ENCODE peak calls at places on chromosome 1, in ten cellular contexts. One of them, this sample, is unnamed.

GRCh38 chr1:211603191-211603701 is 24.3 kb upstream of the SLC30A1 start:
- DNase-seq in HEK293T: no peak
- DNase-seq in naive B cell: no peak
- DNase-seq in activated T-cell treated with anti-CD3 and anti-CD28 coated beads for 4 hours: no peak
- DNase-seq in NCI-H1694: no peak
- DNase-seq in hippocampal formation: no peak
- DNase-seq in T-helper 1 cell: no peak
- DNase-seq in NAMALWA: no peak
- DNase-seq in NCI-H1105 treated with DMSO at 0.1 percent for 48 hours: no peak
- DNase-seq in effector CD4-positive, alpha-beta T cell: no peak
- DNase-seq in this sample: no peak

GRCh38 chr1:5896706-5897105 is 95.5 kb downstream of the NPHP4 start:
- DNase-seq in NCI-H1694: no peak
- DNase-seq in activated T-cell treated with anti-CD3 and anti-CD28 coated beads for 4 hours: no peak
- DNase-seq in hippocampal formation: peak
- DNase-seq in naive B cell: no peak
- DNase-seq in NAMALWA: no peak
- DNase-seq in T-helper 1 cell: no peak
- DNase-seq in effector CD4-positive, alpha-beta T cell: no peak
- DNase-seq in NCI-H1105 treated with DMSO at 0.1 percent for 48 hours: no peak
- DNase-seq in HEK293T: no peak
- DNase-seq in this sample: no peak

GRCh38 chr1:172287207-172287606 is 133.3 kb upstream of the C1orf105 start:
- DNase-seq in NCI-H1105 treated with DMSO at 0.1 percent for 48 hours: no peak
- DNase-seq in effector CD4-positive, alpha-beta T cell: no peak
- DNase-seq in hippocampal formation: no peak
- DNase-seq in HEK293T: no peak
- DNase-seq in T-helper 1 cell: no peak
- DNase-seq in NAMALWA: no peak
- DNase-seq in activated T-cell treated with anti-CD3 and anti-CD28 coated beads for 4 hours: no peak
- DNase-seq in NCI-H1694: no peak
- DNase-seq in naive B cell: no peak
- DNase-seq in this sample: no peak

GRCh38 chr1:114286179-114286578 is 132.5 kb upstream of the SYT6 start:
- DNase-seq in NCI-H1694: no peak
- DNase-seq in HEK293T: no peak
- DNase-seq in hippocampal formation: no peak
- DNase-seq in naive B cell: no peak
- DNase-seq in effector CD4-positive, alpha-beta T cell: no peak
- DNase-seq in activated T-cell treated with anti-CD3 and anti-CD28 coated beads for 4 hours: no peak
- DNase-seq in NAMALWA: no peak
- DNase-seq in NCI-H1105 treated with DMSO at 0.1 percent for 48 hours: no peak
- DNase-seq in T-helper 1 cell: no peak
- DNase-seq in this sample: no peak

GRCh38 chr1:110696818-110697217 is 22.1 kb upstream of the KCNA3 start:
- DNase-seq in hippocampal formation: no peak
- DNase-seq in activated T-cell treated with anti-CD3 and anti-CD28 coated beads for 4 hours: no peak
- DNase-seq in NCI-H1105 treated with DMSO at 0.1 percent for 48 hours: no peak
- DNase-seq in NAMALWA: no peak
- DNase-seq in T-helper 1 cell: no peak
- DNase-seq in NCI-H1694: no peak
- DNase-seq in naive B cell: no peak
- DNase-seq in HEK293T: no peak
- DNase-seq in effector CD4-positive, alpha-beta T cell: no peak
- DNase-seq in this sample: no peak

GRCh38 chr1:95509989-95510388 is 276.0 kb downstream of the RWDD3 start:
- DNase-seq in activated T-cell treated with anti-CD3 and anti-CD28 coated beads for 4 hours: no peak
- DNase-seq in naive B cell: no peak
- DNase-seq in NCI-H1105 treated with DMSO at 0.1 percent for 48 hours: no peak
- DNase-seq in NAMALWA: no peak
- DNase-seq in hippocampal formation: no peak
- DNase-seq in NCI-H1694: peak
- DNase-seq in HEK293T: no peak
- DNase-seq in T-helper 1 cell: no peak
- DNase-seq in effector CD4-positive, alpha-beta T cell: no peak
- DNase-seq in this sample: no peak

GRCh38 chr1:26283226-26283853 is 3.5 kb downstream of the SH3BGRL3 start:
- DNase-seq in NAMALWA: no peak
- DNase-seq in NCI-H1694: no peak
- DNase-seq in hippocampal formation: no peak
- DNase-seq in NCI-H1105 treated with DMSO at 0.1 percent for 48 hours: no peak
- DNase-seq in naive B cell: no peak
- DNase-seq in T-helper 1 cell: no peak
- DNase-seq in effector CD4-positive, alpha-beta T cell: no peak
- DNase-seq in HEK293T: no peak
- DNase-seq in activated T-cell treated with anti-CD3 and anti-CD28 coated beads for 4 hours: no peak
- DNase-seq in this sample: no peak

GRCh38 chr1:230682882-230683610 is 30.9 kb downstream of the AGT start:
- DNase-seq in HEK293T: no peak
- DNase-seq in NCI-H1694: no peak
- DNase-seq in T-helper 1 cell: no peak
- DNase-seq in effector CD4-positive, alpha-beta T cell: no peak
- DNase-seq in hippocampal formation: no peak
- DNase-seq in NCI-H1105 treated with DMSO at 0.1 percent for 48 hours: no peak
- DNase-seq in activated T-cell treated with anti-CD3 and anti-CD28 coated beads for 4 hours: no peak
- DNase-seq in naive B cell: no peak
- DNase-seq in NAMALWA: no peak
- DNase-seq in this sample: no peak

GRCh38 chr1:99994496-99994895 is 24.7 kb downstream of the SLC35A3 start:
- DNase-seq in NAMALWA: no peak
- DNase-seq in NCI-H1694: no peak
- DNase-seq in NCI-H1105 treated with DMSO at 0.1 percent for 48 hours: no peak
- DNase-seq in T-helper 1 cell: no peak
- DNase-seq in activated T-cell treated with anti-CD3 and anti-CD28 coated beads for 4 hours: no peak
- DNase-seq in hippocampal formation: no peak
- DNase-seq in HEK293T: no peak
- DNase-seq in effector CD4-positive, alpha-beta T cell: no peak
- DNase-seq in naive B cell: no peak
- DNase-seq in this sample: no peak

GRCh38 chr1:219927298-219927955 is 930 bp downstream of the SLC30A10 start:
- DNase-seq in T-helper 1 cell: no peak
- DNase-seq in hippocampal formation: no peak
- DNase-seq in NCI-H1105 treated with DMSO at 0.1 percent for 48 hours: no peak
- DNase-seq in NAMALWA: no peak
- DNase-seq in NCI-H1694: no peak
- DNase-seq in effector CD4-positive, alpha-beta T cell: no peak
- DNase-seq in activated T-cell treated with anti-CD3 and anti-CD28 coated beads for 4 hours: no peak
- DNase-seq in HEK293T: no peak
- DNase-seq in naive B cell: no peak
- DNase-seq in this sample: no peak

This sample was measured in T-helper 22 cell.